ENCODE peak calls at places on chromosomes 12 and 14, in four cellular contexts. M is ACHN; N is LHCN-M2; X is effector memory CD4-positive, alpha-beta T cell. U is an unnamed sample.

GRCh38 chr14:44162197-44162596 is 344.9 kb downstream of the FSCB start:
- DNase-seq in M (no peak), N (no peak), X (no peak), U (no peak)

GRCh38 chr12:90585640-90586304 is 369.2 kb downstream of the CCER1 start:
- DNase-seq in M (no peak), N (no peak), X (no peak), U (no peak)

GRCh38 chr12:6070472-6071257 is 53.8 kb downstream of the VWF start:
- DNase-seq in M (no peak), N (no peak), X (no peak), U (no peak)

GRCh38 chr12:50055831-50056628 is 1.4 kb upstream of the ASIC1 start:
- DNase-seq in M (peak; percentile 70), N (peak; percentile 17), X (no peak), U (no peak)

GRCh38 chr14:72567226-72567625 is 326.7 kb downstream of the DPF3 start:
- DNase-seq in M (no peak), N (no peak), X (no peak), U (no peak)

GRCh38 chr14:52961060-52961639 is 10.3 kb upstream of the FERMT2 start:
- DNase-seq in M (peak; percentile 59), N (peak; percentile 66), X (peak; percentile 36), U (peak; percentile 48)

GRCh38 chr12:13443498-13443897 is 247.0 kb downstream of the EMP1 start:
- DNase-seq in M (no peak), N (no peak), X (no peak), U (no peak)

GRCh38 chr14:60647081-60647836 is 2.0 kb downstream of the SIX1 start:
- DNase-seq in M (peak; percentile 68), N (peak; percentile 85), X (no peak), U (no peak)

GRCh38 chr12:109188108-109188712 is 71.8 kb downstream of the ACACB start:
- DNase-seq in M (no peak), N (no peak), X (no peak), U (no peak)

GRCh38 chr12:107326237-107326636 is 232.9 kb upstream of the CRY1 start:
- DNase-seq in M (peak; percentile 15), N (no peak), X (no peak), U (no peak)

GRCh38 chr14:65206448-65207096 is 104.3 kb upstream of the MAX start:
- DNase-seq in M (no peak), N (peak; percentile 86), X (no peak), U (no peak)

GRCh38 chr12:76586764-76587395 is 27.3 kb upstream of the OSBPL8 start:
- DNase-seq in M (peak; percentile 68), N (peak; percentile 59), X (no peak), U (no peak)

GRCh38 chr12:96155181-96155580 is 39.0 kb upstream of the ELK3 start:
- DNase-seq in M (no peak), N (no peak), X (no peak), U (no peak)

GRCh38 chr12:98653866-98654493 is 8.9 kb downstream of the APAF1 start:
- DNase-seq in M (peak; percentile 82), N (peak; percentile 60), X (no peak), U (no peak)

GRCh38 chr14:68680541-68681051 is 112.3 kb downstream of the ZFP36L1 start:
- DNase-seq in M (no peak), N (peak; percentile 44), X (no peak), U (no peak)

GRCh38 chr12:46492471-46493351 is 120.1 kb upstream of the SLC38A2 start:
- DNase-seq in M (peak; percentile 63), N (peak; percentile 92), X (no peak), U (peak; percentile 82)

U was measured in HS-27A.